ENCODE peak calls at places on chromosomes 6 and 20, in ten cellular contexts. N, D, M, V, Q, I, C, T, E and A are unnamed samples.

GRCh38 chr20:50281831-50282591 is 91.4 kb downstream of the CEBPB start:
- DNase-seq in N (no peak), V (peak), M (no peak), E (peak), C (no peak), Q (no peak), T (no peak), D (no peak), I (no peak), A (no peak)

GRCh38 chr6:141833001-141833655 is 299.6 kb upstream of the GJE1 start:
- DNase-seq in N (no peak), M (no peak), E (no peak), Q (no peak), D (no peak), T (no peak), C (no peak), I (no peak), V (no peak), A (no peak)

GRCh38 chr6:109834131-109834530 is 143.0 kb downstream of the FIG4 start:
- DNase-seq in M (no peak), Q (no peak), N (peak), T (no peak), V (no peak), D (no peak), I (no peak), C (no peak), E (no peak), A (no peak)

GRCh38 chr6:45619211-45619760 is 241.6 kb upstream of the SUPT3H start:
- DNase-seq in C (no peak), N (peak), M (no peak), Q (no peak), D (no peak), E (no peak), I (no peak), T (no peak), V (no peak), A (no peak)

GRCh38 chr20:33653900-33654596 is 8.1 kb upstream of the C20orf144 start:
- DNase-seq in D (no peak), N (no peak), T (no peak), C (no peak), M (no peak), Q (no peak), V (peak), I (no peak), E (no peak), A (no peak)

GRCh38 chr6:7238900-7239589 is 74.0 kb downstream of the SSR1 start:
- DNase-seq in C (peak), M (peak), N (peak), Q (peak), E (peak), D (peak), I (peak), V (peak), T (peak), A (peak)

GRCh38 chr6:39209360-39209811 is 19.9 kb downstream of the KCNK5 start:
- DNase-seq in M (no peak), I (no peak), D (no peak), T (no peak), N (no peak), C (no peak), E (no peak), V (peak), Q (no peak), A (no peak)

GRCh38 chr20:17568972-17569471 is 853 bp upstream of the DSTN start:
- DNase-seq in V (peak), N (peak), D (no peak), T (peak), Q (no peak), I (no peak), M (no peak), E (peak), C (peak), A (peak)

GRCh38 chr6:144477396-144477795 is 192.3 kb downstream of the UTRN start:
- DNase-seq in E (no peak), D (no peak), T (peak), C (no peak), I (no peak), Q (no peak), N (peak), M (no peak), V (no peak), A (no peak)

GRCh38 chr20:47577271-47577670 is 75.6 kb downstream of the NCOA3 start:
- DNase-seq in I (no peak), T (no peak), C (no peak), E (no peak), D (no peak), N (no peak), M (no peak), V (no peak), Q (no peak), A (no peak)

GRCh38 chr6:51598171-51598570 is 489.2 kb downstream of the PKHD1 start:
- DNase-seq in Q (no peak), D (no peak), C (no peak), N (no peak), T (no peak), I (no peak), V (no peak), E (no peak), M (no peak), A (no peak)

GRCh38 chr6:167476844-167477595 is 152.1 kb downstream of the TTLL2 start:
- DNase-seq in Q (no peak), M (no peak), N (no peak), V (no peak), E (no peak), T (no peak), I (no peak), C (no peak), D (no peak), A (no peak)